ENCODE peak calls at places on chromosomes 16 and 17, in ten cellular contexts. S, E, L, W, D, C, R, Z, I and G are unnamed samples. For H3K36me3 and H3K9me3, the result is how much of the 10 kb centered on the place peaks cover.

GRCh38 chr17:74450925-74451403 is 15.5 kb upstream of the CD300A start:
- DNase-seq in R (no peak), E (no peak), L (no peak), S (no peak), W (no peak), Z (peak), D (no peak), C (no peak), I (no peak), G (no peak)

GRCh38 chr17:40451420-40451819 is 8.2 kb downstream of the IGFBP4 start:
- DNase-seq in C (no peak), R (peak), E (no peak), L (peak), S (no peak), W (no peak), Z (no peak), D (peak), I (no peak), G (peak)

GRCh38 chr17:15185625-15185991 is 79.5 kb downstream of the PMP22 start:
- DNase-seq in Z (no peak), L (peak), I (peak), W (no peak), E (no peak), R (peak), S (no peak), D (peak), C (no peak), G (no peak)

GRCh38 chr16:76668207-76668725 is 391.1 kb downstream of the CNTNAP4 start:
- DNase-seq in S (no peak), D (no peak), Z (no peak), L (peak), W (no peak), C (no peak), E (no peak), I (peak), R (no peak), G (no peak)

GRCh38 chr16:82263456-82264159 is 93.6 kb upstream of the MPHOSPH6 start:
- DNase-seq in E (no peak), S (peak), W (peak), L (peak), I (peak), C (no peak), Z (no peak), D (peak), R (peak), G (peak)

GRCh38 chr17:78689029-78689428 is 93.0 kb downstream of the CYTH1 start:
- DNase-seq in L (no peak), S (no peak), D (no peak), W (no peak), Z (no peak), C (no peak), E (no peak), I (no peak), R (no peak), G (peak)

GRCh38 chr17:50266384-50267073 is 7.7 kb upstream of the TMEM92 start:
- DNase-seq in D (peak), C (no peak), I (peak), Z (peak), L (peak), R (peak), E (peak), W (no peak), S (peak), G (peak)

GRCh38 chr16:22092143-22092933 is at the start of gene VWA3A:
- DNase-seq in C (no peak), S (no peak), R (peak), W (no peak), I (no peak), Z (no peak), E (no peak), L (peak), D (peak), G (no peak)

GRCh38 chr17:45224671-45225050 is 3.0 kb downstream of the FMNL1 start:
- DNase-seq in L (no peak), S (no peak), R (no peak), Z (peak), I (no peak), C (no peak), W (no peak), D (no peak), E (no peak), G (no peak)

GRCh38 chr16:2088759-2089358 is 41.1 kb downstream of the TSC2 start:
- DNase-seq in S (no peak), E (no peak), I (no peak), R (no peak), Z (no peak), L (peak), D (no peak), W (no peak), C (no peak), G (no peak)
- H3K36me3 ChIP-seq in S (half or more), E (half or more), I (half or more), R (under half), Z (under half), L (under half), D (half or more), W (under half), C (half or more), G (under half)

GRCh38 chr16:78764478-78764877 is 665.0 kb downstream of the WWOX start:
- DNase-seq in C (no peak), E (no peak), L (no peak), Z (no peak), R (no peak), S (no peak), W (no peak), I (no peak), D (no peak), G (no peak)
- H3K9me3 ChIP-seq in C (under half), E (under half), L (under half), Z (under half), R (under half), S (under half), W (under half), I (under half), D (under half), G (under half)

GRCh38 chr17:39152134-39152884 is 872 bp upstream of the PLXDC1 start:
- DNase-seq in C (no peak), I (peak), S (no peak), Z (no peak), R (no peak), W (peak), L (peak), E (no peak), D (no peak), G (peak)

GRCh38 chr17:39150795-39151679 is at the start of gene PLXDC1:
- DNase-seq in R (no peak), L (peak), I (no peak), Z (peak), C (no peak), S (no peak), D (no peak), E (no peak), W (no peak), G (no peak)

GRCh38 chr17:39155654-39156053 is 4.2 kb upstream of the PLXDC1 start:
- DNase-seq in R (no peak), I (no peak), L (no peak), Z (no peak), C (no peak), S (no peak), D (no peak), E (no peak), W (no peak), G (no peak)

GRCh38 chr17:39151680-39152058 is 232 bp upstream of the PLXDC1 start:
- DNase-seq in R (no peak), S (no peak), W (no peak), L (no peak), Z (no peak), C (no peak), I (no peak), D (no peak), E (no peak), G (no peak)

DNA sequence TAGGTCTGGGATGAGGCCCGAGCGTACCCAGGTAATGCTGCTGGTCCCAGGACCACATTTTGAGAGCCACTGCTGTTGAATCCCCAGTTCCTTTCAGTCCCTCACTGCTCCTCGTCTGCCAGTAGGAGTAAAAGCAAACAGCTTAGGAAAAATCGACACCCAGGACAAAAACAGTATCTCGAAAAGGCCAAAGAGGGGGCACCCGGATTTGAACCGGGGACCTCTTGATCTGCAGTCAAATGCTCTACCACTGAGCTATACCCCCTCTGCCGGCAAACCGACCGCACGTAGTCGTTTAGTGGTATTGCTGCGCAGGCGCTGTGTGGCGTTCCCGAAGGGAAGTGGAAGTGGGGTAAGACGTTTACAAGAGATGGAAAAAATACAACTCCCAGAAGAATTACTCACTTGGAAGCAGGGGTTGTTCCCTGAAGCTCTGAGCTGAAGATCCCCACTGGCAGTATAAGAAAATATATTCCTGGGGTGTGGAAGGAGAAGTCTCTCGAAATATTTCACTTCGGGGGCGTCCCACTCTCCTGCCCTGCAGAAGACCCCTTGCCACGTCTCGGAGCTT is 2.2 kb upstream of the PLXDC1 start:
- DNase-seq in C (no peak), L (peak), R (peak), D (peak), S (peak), I (peak), E (peak), Z (peak), W (peak), G (peak)
- TF ChIP-seq CTCF in C (peak), L (no peak), R (no peak), D (no peak), S (no peak), I (no peak), E (no peak), Z (no peak), W (no peak), G (peak)

DNA sequence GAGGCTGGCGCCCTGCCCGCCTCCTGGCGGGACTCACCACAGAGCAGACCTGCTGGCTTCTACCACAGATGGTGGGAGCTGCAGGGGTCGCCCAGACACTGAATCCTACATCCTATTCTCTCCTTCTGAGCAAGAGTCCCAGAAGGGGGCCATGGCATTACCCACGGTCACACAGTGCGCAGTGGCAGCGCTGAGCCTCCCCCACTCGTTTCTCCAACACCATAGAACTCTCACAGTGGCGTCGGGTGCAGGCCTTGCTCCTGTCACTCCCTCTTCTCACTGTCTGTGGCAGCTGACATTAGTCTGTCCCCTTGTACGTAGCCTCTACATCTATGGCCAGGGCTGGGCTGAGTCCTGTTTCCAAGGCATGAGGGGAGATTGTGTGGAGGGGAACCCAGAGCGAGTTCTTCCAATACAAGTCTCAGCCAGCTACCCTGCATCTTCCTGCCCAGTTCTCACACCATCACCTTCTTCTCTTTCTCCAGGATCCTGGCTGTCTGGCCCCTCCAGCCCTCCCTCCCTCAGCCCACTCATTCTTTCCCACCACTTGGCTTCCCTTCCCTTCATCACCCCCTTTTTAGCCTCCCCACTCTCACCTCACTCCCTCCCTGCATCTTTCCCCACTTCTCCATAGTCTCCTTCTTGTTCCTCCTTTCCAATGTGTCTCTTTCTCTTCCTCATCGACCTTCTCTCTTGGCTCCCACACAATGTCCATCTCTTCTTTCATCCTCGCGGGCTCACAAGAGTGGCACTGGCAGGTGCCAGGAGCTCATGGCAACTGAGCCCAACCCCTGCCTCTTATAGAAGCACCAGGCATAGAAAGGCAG is 5.9 kb downstream of the UBTF start:
- DNase-seq in C (no peak), D (no peak), S (no peak), I (no peak), R (no peak), L (no peak), Z (no peak), W (no peak), E (no peak), G (no peak)
- H3K36me3 ChIP-seq in C (half or more), D (under half), S (half or more), I (half or more), R (under half), L (under half), Z (under half), W (under half), E (half or more), G (under half)